ENCODE peak calls at places on chromosomes 4 and X, in eight cellular contexts. One of them, this sample, is unnamed.

GRCh38 chr4:15912961-15913630 is 25.4 kb downstream of the FGFBP1 start:
- DNase-seq in fibroblast of the aortic adventitia: no peak
- DNase-seq in HT1080: no peak
- DNase-seq in choroid plexus epithelial cell: peak; percentile 76
- DNase-seq in HS-5: no peak
- DNase-seq in NCI-H510A: no peak
- DNase-seq in CD4-positive, alpha-beta T cell: no peak
- DNase-seq in ecto neural progenitor cell: no peak
- DNase-seq in this sample: no peak

GRCh38 chrX:72296991-72297390 is 8.7 kb downstream of the CITED1 start:
- DNase-seq in fibroblast of the aortic adventitia: no peak
- DNase-seq in HT1080: no peak
- DNase-seq in choroid plexus epithelial cell: no peak
- DNase-seq in HS-5: no peak
- DNase-seq in NCI-H510A: no peak
- DNase-seq in CD4-positive, alpha-beta T cell: no peak
- DNase-seq in ecto neural progenitor cell: no peak
- DNase-seq in this sample: no peak

GRCh38 chr4:77332696-77333270 is 175.8 kb downstream of the CCNG2 start:
- DNase-seq in fibroblast of the aortic adventitia: no peak
- DNase-seq in HT1080: peak; percentile 60
- DNase-seq in choroid plexus epithelial cell: no peak
- DNase-seq in HS-5: no peak
- DNase-seq in NCI-H510A: no peak
- DNase-seq in CD4-positive, alpha-beta T cell: no peak
- DNase-seq in ecto neural progenitor cell: no peak
- DNase-seq in this sample: no peak

GRCh38 chrX:6029014-6029413 is 199.7 kb downstream of the NLGN4X start:
- DNase-seq in fibroblast of the aortic adventitia: no peak
- DNase-seq in HT1080: no peak
- DNase-seq in choroid plexus epithelial cell: no peak
- DNase-seq in HS-5: no peak
- DNase-seq in NCI-H510A: peak; percentile 34
- DNase-seq in CD4-positive, alpha-beta T cell: no peak
- DNase-seq in ecto neural progenitor cell: no peak
- DNase-seq in this sample: no peak

GRCh38 chr4:24853142-24853541 is 57.8 kb downstream of the SOD3 start:
- DNase-seq in fibroblast of the aortic adventitia: peak; percentile 60
- DNase-seq in HT1080: peak; percentile 55
- DNase-seq in choroid plexus epithelial cell: peak; percentile 4
- DNase-seq in HS-5: no peak
- DNase-seq in NCI-H510A: no peak
- DNase-seq in CD4-positive, alpha-beta T cell: no peak
- DNase-seq in ecto neural progenitor cell: no peak
- DNase-seq in this sample: no peak

GRCh38 chrX:101257448-101258259 is 33.5 kb downstream of the TAF7L start:
- DNase-seq in fibroblast of the aortic adventitia: peak; percentile 30
- DNase-seq in HT1080: peak; percentile 46
- DNase-seq in choroid plexus epithelial cell: peak; percentile 76
- DNase-seq in HS-5: no peak
- DNase-seq in NCI-H510A: no peak
- DNase-seq in CD4-positive, alpha-beta T cell: no peak
- DNase-seq in ecto neural progenitor cell: no peak
- DNase-seq in this sample: no peak

GRCh38 chrX:129876734-129877395 is 29.1 kb upstream of the UTP14A start:
- DNase-seq in fibroblast of the aortic adventitia: peak; percentile 53
- DNase-seq in HT1080: peak; percentile 68
- DNase-seq in choroid plexus epithelial cell: peak; percentile 39
- DNase-seq in HS-5: peak; percentile 9
- DNase-seq in NCI-H510A: peak; percentile 77
- DNase-seq in CD4-positive, alpha-beta T cell: no peak
- DNase-seq in ecto neural progenitor cell: no peak
- DNase-seq in this sample: peak; percentile 7

GRCh38 chr4:60865238-60865637 is 334.9 kb upstream of the ADGRL3 start:
- DNase-seq in fibroblast of the aortic adventitia: no peak
- DNase-seq in HT1080: no peak
- DNase-seq in choroid plexus epithelial cell: peak; percentile 41
- DNase-seq in HS-5: no peak
- DNase-seq in NCI-H510A: no peak
- DNase-seq in CD4-positive, alpha-beta T cell: no peak
- DNase-seq in ecto neural progenitor cell: no peak
- DNase-seq in this sample: no peak

GRCh38 chr4:149371021-149371420 is 444.6 kb downstream of the IQCM start:
- DNase-seq in fibroblast of the aortic adventitia: peak; percentile 78
- DNase-seq in HT1080: peak; percentile 62
- DNase-seq in choroid plexus epithelial cell: peak; percentile 83
- DNase-seq in HS-5: peak; percentile 24
- DNase-seq in NCI-H510A: peak; percentile 4
- DNase-seq in CD4-positive, alpha-beta T cell: no peak
- DNase-seq in ecto neural progenitor cell: no peak
- DNase-seq in this sample: peak; percentile 87

GRCh38 chr4:159047478-159048165 is 55.3 kb upstream of the RAPGEF2 start:
- DNase-seq in fibroblast of the aortic adventitia: peak; percentile 79
- DNase-seq in HT1080: no peak
- DNase-seq in choroid plexus epithelial cell: peak; percentile 81
- DNase-seq in HS-5: no peak
- DNase-seq in NCI-H510A: no peak
- DNase-seq in CD4-positive, alpha-beta T cell: no peak
- DNase-seq in ecto neural progenitor cell: no peak
- DNase-seq in this sample: no peak

GRCh38 chrX:18683027-18683426 is 11.1 kb upstream of the RS1 start:
- DNase-seq in fibroblast of the aortic adventitia: no peak
- DNase-seq in HT1080: no peak
- DNase-seq in choroid plexus epithelial cell: no peak
- DNase-seq in HS-5: no peak
- DNase-seq in NCI-H510A: no peak
- DNase-seq in CD4-positive, alpha-beta T cell: no peak
- DNase-seq in ecto neural progenitor cell: no peak
- DNase-seq in this sample: no peak

GRCh38 chr4:14562901-14563300 is 439.4 kb upstream of the CPEB2 start:
- DNase-seq in fibroblast of the aortic adventitia: no peak
- DNase-seq in HT1080: no peak
- DNase-seq in choroid plexus epithelial cell: no peak
- DNase-seq in HS-5: no peak
- DNase-seq in NCI-H510A: no peak
- DNase-seq in CD4-positive, alpha-beta T cell: no peak
- DNase-seq in ecto neural progenitor cell: no peak
- DNase-seq in this sample: peak; percentile 52

GRCh38 chrX:16683007-16683664 is 29.3 kb downstream of the CTPS2 start:
- DNase-seq in fibroblast of the aortic adventitia: no peak
- DNase-seq in HT1080: no peak
- DNase-seq in choroid plexus epithelial cell: no peak
- DNase-seq in HS-5: no peak
- DNase-seq in NCI-H510A: no peak
- DNase-seq in CD4-positive, alpha-beta T cell: no peak
- DNase-seq in ecto neural progenitor cell: no peak
- DNase-seq in this sample: no peak

GRCh38 chr4:22780797-22781196 is 88.1 kb downstream of the GBA3 start:
- DNase-seq in fibroblast of the aortic adventitia: no peak
- DNase-seq in HT1080: no peak
- DNase-seq in choroid plexus epithelial cell: no peak
- DNase-seq in HS-5: no peak
- DNase-seq in NCI-H510A: no peak
- DNase-seq in CD4-positive, alpha-beta T cell: no peak
- DNase-seq in ecto neural progenitor cell: no peak
- DNase-seq in this sample: no peak

GRCh38 chr4:21948347-21949072 is at the start of gene KCNIP4:
- DNase-seq in fibroblast of the aortic adventitia: peak; percentile 21
- DNase-seq in HT1080: peak; percentile 27
- DNase-seq in choroid plexus epithelial cell: peak; percentile 23
- DNase-seq in HS-5: peak; percentile 13
- DNase-seq in NCI-H510A: no peak
- DNase-seq in CD4-positive, alpha-beta T cell: peak; percentile 29
- DNase-seq in ecto neural progenitor cell: peak; percentile 77
- DNase-seq in this sample: peak; percentile 7

GRCh38 chrX:136814847-136815634 is 34.3 kb upstream of the ARHGEF6 start:
- DNase-seq in fibroblast of the aortic adventitia: no peak
- DNase-seq in HT1080: no peak
- DNase-seq in choroid plexus epithelial cell: no peak
- DNase-seq in HS-5: no peak
- DNase-seq in NCI-H510A: no peak
- DNase-seq in CD4-positive, alpha-beta T cell: no peak
- DNase-seq in ecto neural progenitor cell: no peak
- DNase-seq in this sample: no peak

GRCh38 chrX:43225626-43226328 is 430.3 kb upstream of the MAOA start:
- DNase-seq in fibroblast of the aortic adventitia: no peak
- DNase-seq in HT1080: no peak
- DNase-seq in choroid plexus epithelial cell: no peak
- DNase-seq in HS-5: no peak
- DNase-seq in NCI-H510A: no peak
- DNase-seq in CD4-positive, alpha-beta T cell: no peak
- DNase-seq in ecto neural progenitor cell: no peak
- DNase-seq in this sample: no peak

GRCh38 chrX:68669094-68669830 is 21.8 kb downstream of the STARD8 start:
- DNase-seq in fibroblast of the aortic adventitia: peak; percentile 47
- DNase-seq in HT1080: no peak
- DNase-seq in choroid plexus epithelial cell: no peak
- DNase-seq in HS-5: no peak
- DNase-seq in NCI-H510A: no peak
- DNase-seq in CD4-positive, alpha-beta T cell: no peak
- DNase-seq in ecto neural progenitor cell: peak; percentile 64
- DNase-seq in this sample: no peak

GRCh38 chr4:26362745-26363439 is 42.1 kb downstream of the RBPJ start:
- DNase-seq in fibroblast of the aortic adventitia: peak; percentile 33
- DNase-seq in HT1080: no peak
- DNase-seq in choroid plexus epithelial cell: no peak
- DNase-seq in HS-5: no peak
- DNase-seq in NCI-H510A: no peak
- DNase-seq in CD4-positive, alpha-beta T cell: no peak
- DNase-seq in ecto neural progenitor cell: no peak
- DNase-seq in this sample: no peak

GRCh38 chr4:123503698-123504389 is 107.2 kb downstream of the SPRY1 start:
- DNase-seq in fibroblast of the aortic adventitia: no peak
- DNase-seq in HT1080: no peak
- DNase-seq in choroid plexus epithelial cell: no peak
- DNase-seq in HS-5: no peak
- DNase-seq in NCI-H510A: no peak
- DNase-seq in CD4-positive, alpha-beta T cell: no peak
- DNase-seq in ecto neural progenitor cell: no peak
- DNase-seq in this sample: no peak

GRCh38 chr4:89904524-89904923 is 9.9 kb downstream of the MMRN1 start:
- DNase-seq in fibroblast of the aortic adventitia: no peak
- DNase-seq in HT1080: no peak
- DNase-seq in choroid plexus epithelial cell: no peak
- DNase-seq in HS-5: no peak
- DNase-seq in NCI-H510A: no peak
- DNase-seq in CD4-positive, alpha-beta T cell: no peak
- DNase-seq in ecto neural progenitor cell: no peak
- DNase-seq in this sample: no peak